ENCODE peak calls at places on chromosomes 13 and 19, in eight cellular contexts. T is LHCN-M2; A is uterus; F is stimulated activated CD4-positive, alpha-beta T cell treated with anti-CD3 and anti-CD28 coated beads, Interleukin-4, amount 100 ng/mL, for 48 hours; P is HS-27A; S is GM12864; Y is anterior cingulate cortex; L is G401. Q is an unnamed sample.

GRCh38 chr13:51125495-51126226 is 14.6 kb upstream of the C13orf42 start:
- DNase-seq in L (peak; percentile 62), P (no peak), S (peak; percentile 26), T (peak; percentile 63), Y (no peak), A (peak; percentile 35), F (peak; percentile 33), Q (peak; percentile 92)

GRCh38 chr19:9917322-9917721 is 19.0 kb downstream of the OLFM2 start:
- DNase-seq in F (no peak), T (peak; percentile 52), P (no peak), L (peak; percentile 75), Y (no peak), A (peak; percentile 24), S (no peak), Q (peak; percentile 35)

GRCh38 chr19:19105365-19106060 is 32.8 kb downstream of the TMEM161A start:
- DNase-seq in Y (no peak), T (no peak), A (peak; percentile 84), L (no peak), P (no peak), F (no peak), S (no peak), Q (peak; percentile 88)

GRCh38 chr19:29715695-29716581 is 877 bp upstream of the C19orf12 start:
- DNase-seq in S (no peak), A (no peak), L (peak; percentile 24), F (no peak), T (no peak), Y (no peak), P (no peak), Q (peak; percentile 51)

GRCh38 chr13:97385854-97386253 is 48.1 kb upstream of the RAP2A start:
- DNase-seq in P (no peak), L (no peak), T (peak; percentile 41), F (no peak), A (no peak), Y (no peak), S (no peak), Q (no peak)

GRCh38 chr13:50126378-50127016 is 111.3 kb downstream of the KCNRG start:
- DNase-seq in P (no peak), S (no peak), Y (no peak), L (no peak), A (no peak), F (no peak), T (no peak), Q (peak; percentile 77)

GRCh38 chr13:29193083-29193482 is 372.9 kb downstream of the MTUS2 start:
- DNase-seq in S (no peak), A (no peak), P (no peak), L (no peak), Y (no peak), T (no peak), F (no peak), Q (no peak)

GRCh38 chr19:2798733-2799132 is 13.4 kb downstream of the THOP1 start:
- DNase-seq in Y (no peak), L (peak; percentile 56), T (no peak), F (no peak), A (no peak), P (no peak), S (no peak), Q (no peak)

GRCh38 chr19:9958451-9958850 is 22.1 kb upstream of the OLFM2 start:
- DNase-seq in P (no peak), T (peak; percentile 31), A (no peak), F (no peak), Y (no peak), L (no peak), S (no peak), Q (no peak)

GRCh38 chr13:95485045-95485517 is 67.4 kb upstream of the CLDN10 start:
- DNase-seq in T (peak; percentile 67), P (no peak), A (no peak), L (no peak), F (no peak), S (no peak), Y (no peak), Q (no peak)

GRCh38 chr19:35114656-35115537 is 726 bp upstream of the FXYD3 start:
- DNase-seq in L (peak; percentile 45), F (peak; percentile 69), Y (peak; percentile 67), T (peak; percentile 30), A (peak; percentile 69), P (peak; percentile 62), S (no peak), Q (peak; percentile 68)

GRCh38 chr13:90801621-90802020 is 545.9 kb upstream of the MIR17HG start:
- DNase-seq in S (no peak), A (no peak), F (no peak), L (no peak), P (no peak), Y (no peak), T (no peak), Q (no peak)

GRCh38 chr19:16073988-16074387 is 2.3 kb upstream of the TPM4 start:
- DNase-seq in P (no peak), S (no peak), T (no peak), F (no peak), Y (no peak), L (no peak), A (no peak), Q (no peak)

GRCh38 chr19:16328824-16329482 is 4.3 kb downstream of the KLF2 start:
- DNase-seq in T (no peak), L (no peak), A (no peak), S (no peak), F (no peak), Y (no peak), P (no peak), Q (peak; percentile 34)

GRCh38 chr13:102091231-102091630 is 310.6 kb downstream of the FGF14 start:
- DNase-seq in P (no peak), T (peak; percentile 14), Y (no peak), S (no peak), A (no peak), F (no peak), L (no peak), Q (no peak)

GRCh38 chr13:106232680-106233079 is 302.8 kb downstream of the EFNB2 start:
- DNase-seq in S (no peak), L (peak; percentile 9), A (no peak), P (no peak), T (no peak), Y (no peak), F (no peak), Q (peak; percentile 0)

GRCh38 chr19:28687296-28687695 is 525.7 kb downstream of the UQCRFS1 start:
- DNase-seq in F (no peak), L (no peak), A (no peak), Y (no peak), P (no peak), S (no peak), T (no peak), Q (no peak)

GRCh38 chr19:44163789-44164188 is 1.1 kb upstream of the ZNF226 start:
- DNase-seq in T (no peak), P (no peak), L (no peak), A (no peak), S (no peak), Y (no peak), F (no peak), Q (no peak)

GRCh38 chr19:15227261-15227660 is 5.0 kb downstream of the EPHX3 start:
- DNase-seq in A (no peak), T (no peak), Y (no peak), L (no peak), F (no peak), P (no peak), S (no peak), Q (no peak)

GRCh38 chr13:44842158-44842557 is 147.1 kb downstream of the NUFIP1 start:
- DNase-seq in Y (no peak), A (no peak), S (no peak), F (no peak), T (peak; percentile 34), P (no peak), L (no peak), Q (peak; percentile 21)

GRCh38 chr13:72290962-72291681 is 424.1 kb upstream of the DACH1 start:
- DNase-seq in S (no peak), P (peak; percentile 82), F (no peak), T (peak; percentile 98), Y (no peak), A (no peak), L (no peak), Q (no peak)

GRCh38 chr19:5789886-5790572 is 934 bp downstream of the DUS3L start:
- DNase-seq in P (no peak), F (no peak), S (no peak), Y (no peak), A (no peak), T (no peak), L (no peak), Q (no peak)

GRCh38 chr19:39448271-39448670 is 2.9 kb downstream of the SUPT5H start:
- DNase-seq in P (no peak), L (no peak), A (no peak), Y (no peak), S (peak; percentile 53), F (peak; percentile 39), T (peak; percentile 56), Q (no peak)

GRCh38 chr19:7550987-7551761 is 15.7 kb downstream of the PNPLA6 start:
- DNase-seq in T (peak; percentile 39), Y (peak; percentile 6), P (no peak), F (peak; percentile 35), L (peak; percentile 97), A (peak; percentile 68), S (no peak), Q (peak; percentile 49)

GRCh38 chr13:50715402-50716146 is 127.9 kb downstream of the DLEU7 start:
- DNase-seq in Y (no peak), A (no peak), L (peak; percentile 75), P (no peak), S (no peak), T (no peak), F (no peak), Q (no peak)

Q was measured in DMS53.